ENCODE peak calls at places on chromosome 20, in eight cellular contexts. C is H9; Y is NCI-H2081; D is NAMALWA; B is mesenchymal stem cell; H is ecto neural progenitor cell; O is stimulated activated CD4-positive, alpha-beta T cell treated with anti-CD3 and anti-CD28 coated beads, Interleukin-15, amount 100 ng/mL, for 24 hours; F is iPS-NIHi11. E is an unnamed sample.

GRCh38 chr20:39248851-39249485 is 286.8 kb downstream of the DHX35 start:
- DNase-seq in C (no peak), Y (no peak), D (no peak), B (no peak), H (no peak), O (no peak), F (no peak), E (no peak)

GRCh38 chr20:41175727-41176330 is 38.5 kb downstream of the PLCG1 start:
- DNase-seq in C (peak), Y (no peak), D (no peak), B (no peak), H (no peak), O (no peak), F (no peak), E (no peak)

GRCh38 chr20:20680991-20681508 is 31.4 kb downstream of the RALGAPA2 start:
- DNase-seq in C (no peak), Y (no peak), D (no peak), B (no peak), H (no peak), O (no peak), F (no peak), E (no peak)

GRCh38 chr20:60097285-60097684 is 139.1 kb downstream of the CDH26 start:
- DNase-seq in C (no peak), Y (no peak), D (no peak), B (no peak), H (no peak), O (no peak), F (no peak), E (no peak)

GRCh38 chr20:40991181-40991889 is 37.3 kb upstream of the TOP1 start:
- DNase-seq in C (no peak), Y (no peak), D (peak), B (no peak), H (no peak), O (no peak), F (no peak), E (no peak)

GRCh38 chr20:14341782-14342181 is 4.4 kb upstream of the FLRT3 start:
- DNase-seq in C (no peak), Y (no peak), D (no peak), B (no peak), H (no peak), O (no peak), F (no peak), E (no peak)

GRCh38 chr20:32911355-32911754 is 52.6 kb downstream of the EFCAB8 start:
- DNase-seq in C (no peak), Y (no peak), D (no peak), B (no peak), H (no peak), O (no peak), F (no peak), E (no peak)

GRCh38 chr20:58349586-58349985 is 39.4 kb upstream of the VAPB start:
- DNase-seq in C (no peak), Y (no peak), D (no peak), B (peak), H (no peak), O (no peak), F (no peak), E (no peak)

GRCh38 chr20:40286991-40287531 is 402.0 kb downstream of the MAFB start:
- DNase-seq in C (no peak), Y (no peak), D (no peak), B (no peak), H (peak), O (no peak), F (no peak), E (no peak)

GRCh38 chr20:11755071-11755881 is 162.4 kb upstream of the BTBD3 start:
- DNase-seq in C (no peak), Y (peak), D (no peak), B (peak), H (no peak), O (no peak), F (no peak), E (no peak)

GRCh38 chr20:50982372-50982771 is 23.8 kb downstream of the MOCS3 start:
- DNase-seq in C (no peak), Y (peak), D (no peak), B (peak), H (no peak), O (no peak), F (no peak), E (peak)

GRCh38 chr20:36629719-36630340 is 16.2 kb downstream of the SLA2 start:
- DNase-seq in C (no peak), Y (no peak), D (peak), B (peak), H (no peak), O (peak), F (no peak), E (no peak)

GRCh38 chr20:10800288-10800687 is 126.5 kb upstream of the JAG1 start:
- DNase-seq in C (no peak), Y (peak), D (no peak), B (peak), H (no peak), O (no peak), F (no peak), E (peak)

GRCh38 chr20:49699200-49699992 is 14.3 kb downstream of the B4GALT5 start:
- DNase-seq in C (no peak), Y (no peak), D (no peak), B (peak), H (no peak), O (peak), F (no peak), E (no peak)

GRCh38 chr20:8116067-8116811 is 15.8 kb upstream of the PLCB1 start:
- DNase-seq in C (no peak), Y (no peak), D (no peak), B (peak), H (no peak), O (no peak), F (no peak), E (no peak)

GRCh38 chr20:2169456-2170088 is 67.9 kb downstream of the STK35 start:
- DNase-seq in C (no peak), Y (no peak), D (no peak), B (no peak), H (no peak), O (no peak), F (no peak), E (no peak)

GRCh38 chr20:5522422-5522821 is 205.7 kb upstream of the PROKR2 start:
- DNase-seq in C (no peak), Y (no peak), D (no peak), B (no peak), H (no peak), O (no peak), F (no peak), E (no peak)

GRCh38 chr20:59025086-59025485 is 5.9 kb downstream of the TUBB1 start:
- DNase-seq in C (no peak), Y (no peak), D (no peak), B (no peak), H (no peak), O (no peak), F (no peak), E (no peak)

GRCh38 chr20:32485770-32486248 is 99.3 kb downstream of the NOL4L start:
- DNase-seq in C (no peak), Y (no peak), D (no peak), B (no peak), H (peak), O (no peak), F (no peak), E (no peak)

GRCh38 chr20:4289875-4290274 is 274.5 kb upstream of the RNF24 start:
- DNase-seq in C (no peak), Y (no peak), D (peak), B (no peak), H (no peak), O (no peak), F (no peak), E (no peak)

GRCh38 chr20:19257865-19258264 is 45.4 kb downstream of the SLC24A3 start:
- DNase-seq in C (peak), Y (peak), D (no peak), B (no peak), H (no peak), O (no peak), F (no peak), E (no peak)

GRCh38 chr20:36919715-36920333 is 31.7 kb downstream of the SAMHD1 start:
- DNase-seq in C (no peak), Y (peak), D (peak), B (peak), H (no peak), O (peak), F (peak), E (peak)

GRCh38 chr20:59820204-59821041 is 113.0 kb downstream of the SYCP2 start:
- DNase-seq in C (peak), Y (peak), D (no peak), B (no peak), H (peak), O (no peak), F (no peak), E (no peak)

GRCh38 chr20:6061544-6061943 is 7.7 kb upstream of the LRRN4 start:
- DNase-seq in C (no peak), Y (no peak), D (no peak), B (no peak), H (no peak), O (no peak), F (no peak), E (no peak)

GRCh38 chr20:43388267-43389081 is 69.2 kb upstream of the SRSF6 start:
- DNase-seq in C (no peak), Y (no peak), D (no peak), B (no peak), H (no peak), O (peak), F (no peak), E (no peak)

GRCh38 chr20:17910828-17911294 is 57.7 kb downstream of the SNX5 start:
- DNase-seq in C (no peak), Y (no peak), D (no peak), B (peak), H (no peak), O (no peak), F (no peak), E (no peak)

GRCh38 chr20:40945754-40946451 is 82.7 kb upstream of the TOP1 start:
- DNase-seq in C (peak), Y (peak), D (peak), B (peak), H (peak), O (peak), F (peak), E (no peak)

GRCh38 chr20:56778765-56779195 is 149.7 kb downstream of the TFAP2C start:
- DNase-seq in C (peak), Y (no peak), D (no peak), B (peak), H (peak), O (no peak), F (no peak), E (no peak)

GRCh38 chr20:40339661-40340449 is 349.2 kb downstream of the MAFB start:
- DNase-seq in C (no peak), Y (no peak), D (no peak), B (peak), H (no peak), O (no peak), F (no peak), E (no peak)

GRCh38 chr20:63253438-63254236 is 626 bp downstream of the NKAIN4 start:
- DNase-seq in C (peak), Y (no peak), D (no peak), B (peak), H (peak), O (no peak), F (peak), E (no peak)

GRCh38 chr20:2451422-2451821 is 19.2 kb downstream of the SNRPB start:
- DNase-seq in C (no peak), Y (no peak), D (no peak), B (no peak), H (no peak), O (no peak), F (no peak), E (no peak)

E was measured in NCI-H1436.